ENCODE peak calls at places on chromosomes 13 and 19, in eight cellular contexts. R is lower lobe of right lung, B is uterus, W is tibial artery, X is AG10803, Q is HFF-Myc, C is body of pancreas, N is neuronal stem cell. U is an unnamed sample.

GRCh38 chr19:50008532-50008931 is 16.6 kb downstream of the VRK3 start:
- DNase-seq in X (no peak), R (no peak), W (no peak), Q (no peak), B (no peak), N (no peak), C (no peak), U (no peak)

GRCh38 chr19:18119243-18120105 is 21.9 kb downstream of the MAST3 start:
- DNase-seq in W (no peak), Q (no peak), R (no peak), B (no peak), C (no peak), N (no peak), X (no peak), U (no peak)

GRCh38 chr19:18785179-18786124 is 5.7 kb downstream of the COMP start:
- DNase-seq in W (peak), X (peak), Q (no peak), C (peak), B (peak), N (peak), R (peak), U (no peak)

GRCh38 chr19:13077233-13077632 is 25.4 kb downstream of the LYL1 start:
- DNase-seq in B (no peak), R (no peak), X (no peak), Q (no peak), N (no peak), W (no peak), C (no peak), U (no peak)

GRCh38 chr19:47209323-47210179 is 21.4 kb downstream of the BBC3 start:
- DNase-seq in X (peak), C (no peak), Q (no peak), R (no peak), B (no peak), N (no peak), W (no peak), U (no peak)

GRCh38 chr13:40518481-40518882 is 148.0 kb downstream of the FOXO1 start:
- DNase-seq in X (no peak), R (no peak), Q (no peak), N (no peak), B (no peak), C (peak), W (no peak), U (no peak)

GRCh38 chr13:90800082-90800746 is 547.3 kb upstream of the MIR17HG start:
- DNase-seq in N (no peak), R (peak), C (peak), B (no peak), W (peak), Q (no peak), X (no peak), U (no peak)

GRCh38 chr13:69287050-69287698 is 820.5 kb upstream of the ATXN8OS start:
- DNase-seq in R (no peak), N (no peak), Q (no peak), C (no peak), B (no peak), X (no peak), W (no peak), U (no peak)

GRCh38 chr13:113791761-113792160 is 32.7 kb downstream of the TMEM255B start:
- DNase-seq in X (no peak), B (no peak), W (peak), Q (no peak), N (no peak), C (no peak), R (no peak), U (no peak)

GRCh38 chr13:77544365-77544764 is 8.9 kb downstream of the SCEL start:
- DNase-seq in C (peak), B (peak), Q (no peak), N (no peak), R (no peak), W (peak), X (peak), U (no peak)

GRCh38 chr13:101080616-101081015 is 335.7 kb downstream of the NALCN start:
- DNase-seq in Q (no peak), B (no peak), R (no peak), W (no peak), N (no peak), C (no peak), X (no peak), U (no peak)

GRCh38 chr19:35249848-35250711 is 1.3 kb downstream of the LSR start:
- DNase-seq in X (no peak), B (no peak), N (no peak), W (peak), C (no peak), R (no peak), Q (no peak), U (no peak)
- H3K4me3 ChIP-seq in X (no peak), B (no peak), N (peak), W (peak), C (no peak), R (peak), Q (no peak), U (peak)

DNA sequence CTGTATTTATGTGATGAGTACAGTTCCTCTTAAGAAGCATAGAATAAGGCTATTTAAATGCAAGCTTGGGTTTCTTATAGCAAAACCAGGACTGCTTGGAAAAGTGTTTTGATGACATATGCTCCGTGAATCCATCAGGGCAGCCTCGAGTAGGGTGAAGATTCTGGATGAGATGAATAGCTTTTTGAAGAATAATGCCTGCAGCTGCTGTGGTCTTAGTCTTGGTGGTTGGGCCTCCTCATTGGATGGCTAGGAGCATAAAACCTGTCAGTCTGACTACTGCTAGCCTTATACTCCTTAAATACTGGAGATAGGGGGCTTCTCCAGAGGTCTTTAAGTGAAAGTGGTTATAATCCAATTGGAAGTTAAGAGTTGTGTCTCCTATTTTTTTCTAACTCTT is 704.3 kb downstream of the FGF9 start:
- DNase-seq in W (no peak), B (no peak), C (no peak), X (no peak), N (no peak), Q (no peak), R (no peak), U (no peak)
- H3K4me3 ChIP-seq in W (no peak), B (no peak), C (no peak), X (no peak), N (no peak), Q (no peak), R (no peak), U (no peak)

GRCh38 chr19:5686326-5686646 is 3.8 kb upstream of the RPL36 start:
- DNase-seq in X (no peak), R (no peak), C (no peak), B (no peak), N (no peak), W (no peak), Q (no peak), U (no peak)
- H3K4me3 ChIP-seq in X (peak), R (peak), C (no peak), B (peak), N (peak), W (peak), Q (peak), U (peak)

GRCh38 chr13:95643471-95643813 is 1.1 kb downstream of the DZIP1 start:
- DNase-seq in W (no peak), X (peak), C (no peak), B (peak), Q (no peak), R (no peak), N (peak), U (no peak)

GRCh38 chr13:95641961-95642621 is 2.4 kb downstream of the DZIP1 start:
- DNase-seq in C (peak), Q (no peak), X (peak), R (peak), N (peak), W (peak), B (peak), U (no peak)

GRCh38 chr13:95644611-95645052 is at the start of gene DZIP1:
- DNase-seq in C (peak), W (peak), N (peak), Q (peak), B (peak), R (peak), X (peak), U (no peak)

GRCh38 chr13:95643814-95644598 is 500 bp downstream of the DZIP1 start:
- DNase-seq in R (no peak), N (no peak), C (no peak), B (peak), X (peak), Q (no peak), W (no peak), U (no peak)

GRCh38 chr13:95643009-95643408 is 1.5 kb downstream of the DZIP1 start:
- DNase-seq in C (no peak), B (no peak), X (no peak), N (no peak), W (no peak), Q (no peak), R (no peak), U (no peak)
- H3K4me3 ChIP-seq in C (no peak), B (peak), X (peak), N (peak), W (peak), Q (peak), R (peak), U (no peak)

GRCh38 chr13:110798595-110798994 is 85.1 kb downstream of the ING1 start:
- DNase-seq in X (no peak), C (peak), W (peak), N (no peak), Q (no peak), B (no peak), R (no peak), U (no peak)

GRCh38 chr13:110794209-110794608 is 80.7 kb downstream of the ING1 start:
- DNase-seq in X (no peak), W (no peak), N (no peak), Q (no peak), B (no peak), C (no peak), R (no peak), U (no peak)

GRCh38 chr13:110801044-110801443 is 87.5 kb downstream of the ING1 start:
- DNase-seq in X (no peak), N (no peak), C (no peak), R (no peak), B (no peak), Q (no peak), W (peak), U (no peak)

GRCh38 chr13:110797230-110797877 is 83.9 kb downstream of the ING1 start:
- DNase-seq in R (no peak), W (peak), N (no peak), Q (no peak), X (no peak), C (no peak), B (no peak), U (peak)

DNA sequence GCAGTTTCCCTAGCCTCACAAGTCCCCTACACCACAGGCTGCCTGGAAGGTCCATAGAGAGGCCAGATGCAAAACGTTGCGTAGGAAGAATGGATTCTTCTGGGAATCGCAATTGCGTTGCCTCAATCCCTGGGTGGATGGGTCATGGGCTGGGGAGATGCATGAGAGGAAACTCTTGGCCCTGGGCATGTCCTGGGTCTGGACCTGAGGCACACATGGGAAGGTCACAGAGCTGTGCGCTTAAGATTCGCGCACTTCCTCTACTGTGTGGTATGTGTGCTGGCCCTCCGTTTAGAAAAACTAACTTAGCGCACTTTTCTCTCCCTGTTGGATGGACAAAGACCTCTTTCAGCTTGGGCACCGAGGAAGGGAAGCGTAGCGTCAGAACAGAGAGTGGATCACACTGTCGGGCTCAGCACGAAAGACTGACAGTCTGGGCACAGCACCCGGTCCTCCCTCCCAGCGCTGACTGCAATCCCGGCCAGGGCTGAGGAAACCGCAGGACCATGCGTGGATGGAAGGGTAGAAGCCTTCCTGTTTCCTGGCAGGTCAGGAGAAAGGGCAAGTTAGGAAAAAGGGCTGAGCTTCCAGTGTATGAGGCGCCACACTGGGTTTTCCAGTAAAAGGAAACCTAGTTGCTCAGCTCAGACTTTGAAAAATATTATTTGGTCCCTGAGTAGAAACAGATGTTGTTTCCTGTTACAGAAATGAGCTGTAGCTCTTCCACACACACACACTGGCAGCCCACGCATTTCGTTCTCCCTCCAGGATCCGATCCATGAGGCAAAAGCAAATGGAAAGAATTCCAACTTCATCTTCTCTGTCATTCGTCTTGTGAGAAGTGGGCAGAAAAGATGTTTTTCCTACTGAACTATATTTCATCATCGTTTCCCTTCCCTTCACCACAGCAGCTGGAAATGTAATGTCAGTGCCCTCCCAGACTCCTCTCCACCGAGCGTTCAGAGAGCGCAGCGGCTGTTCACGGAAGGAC is 86.0 kb downstream of the ING1 start:
- DNase-seq in N (no peak), R (no peak), Q (peak), C (peak), B (peak), X (peak), W (peak), U (no peak)
- H3K4me3 ChIP-seq in N (no peak), R (peak), Q (peak), C (no peak), B (peak), X (peak), W (peak), U (no peak)